ENCODE peak calls at places on chromosomes 11 and 22, in six cellular contexts. N, M, O, C, J and Z are unnamed samples.

GRCh38 chr11:19727246-19727645 is 14.6 kb downstream of the NAV2 start:
- DNase-seq in N (no peak), M (peak), O (no peak), C (peak), J (no peak), Z (no peak)

GRCh38 chr22:41290262-41291221 is 4.6 kb upstream of the RANGAP1 start:
- DNase-seq in N (no peak), M (peak), O (no peak), C (peak), J (peak), Z (no peak)

GRCh38 chr11:34567733-34568132 is 53.2 kb upstream of the EHF start:
- DNase-seq in N (no peak), M (no peak), O (no peak), C (no peak), J (no peak), Z (no peak)

GRCh38 chr11:31487848-31488247 is 21.6 kb downstream of the IMMP1L start:
- DNase-seq in N (no peak), M (peak), O (no peak), C (no peak), J (no peak), Z (no peak)

GRCh38 chr22:46576556-46577351 is 39.3 kb upstream of the CELSR1 start:
- DNase-seq in N (peak), M (peak), O (peak), C (no peak), J (peak), Z (no peak)

GRCh38 chr22:18044548-18045271 is 20.3 kb upstream of the MICAL3 start:
- DNase-seq in N (no peak), M (peak), O (no peak), C (no peak), J (no peak), Z (no peak)

GRCh38 chr11:44978961-44979331 is 28.3 kb upstream of the TP53I11 start:
- DNase-seq in N (no peak), M (no peak), O (no peak), C (no peak), J (no peak), Z (no peak)

GRCh38 chr11:32400196-32400595 is 35.1 kb downstream of the WT1 start:
- DNase-seq in N (no peak), M (peak), O (no peak), C (no peak), J (peak), Z (no peak)

GRCh38 chr22:36977401-36977861 is 41.8 kb downstream of the TST start:
- DNase-seq in N (peak), M (peak), O (peak), C (no peak), J (peak), Z (no peak)

GRCh38 chr11:25057861-25058260 is 561.0 kb downstream of the LUZP2 start:
- DNase-seq in N (no peak), M (no peak), O (no peak), C (no peak), J (no peak), Z (no peak)